ENCODE peak calls at places on chromosomes 3 and 15, in five cellular contexts. V is activated CD4-positive, alpha-beta memory T cell treated with anti-CD3 and anti-CD28 coated beads, Interleukin-2, amount 10 ng/mL, durations not matched to agents 7 days and 5 days; K is stimulated activated CD4-positive, alpha-beta T cell treated with anti-CD3 and anti-CD28 coated beads, Interleukin-1b, Interleukin-23, amount 100 ng/mL, for 4 hours; T is stimulated activated CD8-positive, alpha-beta memory T cell treated with anti-CD3 and anti-CD28 coated beads, Interleukin-4, amount 100 ng/mL, for 1 hour; H is NCI-H2171. Z is an unnamed sample.

GRCh38 chr3:50661321-50661837 is 13.3 kb upstream of the DOCK3 start:
- DNase-seq in V (peak), K (no peak), T (no peak), H (no peak), Z (no peak)

GRCh38 chr15:100707229-100707628 is 104.8 kb downstream of the ASB7 start:
- DNase-seq in V (no peak), K (no peak), T (no peak), H (no peak), Z (no peak)

GRCh38 chr3:87696276-87697013 is 362.4 kb downstream of the CGGBP1 start:
- DNase-seq in V (no peak), K (no peak), T (no peak), H (no peak), Z (no peak)

GRCh38 chr15:95032181-95032580 is 800.8 kb downstream of the MCTP2 start:
- DNase-seq in V (no peak), K (no peak), T (no peak), H (no peak), Z (no peak)

GRCh38 chr3:36166477-36166876 is 213.8 kb upstream of the STAC start:
- DNase-seq in V (no peak), K (no peak), T (no peak), H (no peak), Z (no peak)

GRCh38 chr3:31936661-31937060 is 44.4 kb downstream of the OSBPL10 start:
- DNase-seq in V (no peak), K (no peak), T (no peak), H (no peak), Z (no peak)

GRCh38 chr15:101520395-101520794 is 30.9 kb upstream of the PCSK6 start:
- DNase-seq in V (no peak), K (no peak), T (no peak), H (no peak), Z (no peak)

GRCh38 chr3:134771962-134772361 is 23.1 kb upstream of the EPHB1 start:
- DNase-seq in V (no peak), K (no peak), T (no peak), H (no peak), Z (no peak)

GRCh38 chr15:75063338-75063737 is 39.9 kb downstream of the PPCDC start:
- DNase-seq in V (no peak), K (no peak), T (no peak), H (no peak), Z (no peak)

GRCh38 chr3:102682761-102683160 is 247.9 kb downstream of the ZPLD1 start:
- DNase-seq in V (no peak), K (no peak), T (no peak), H (no peak), Z (no peak)

GRCh38 chr3:196942915-196943277 is 568 bp upstream of the NCBP2 start:
- DNase-seq in V (no peak), K (no peak), T (no peak), H (peak), Z (no peak)

GRCh38 chr3:158709666-158710083 is 22.6 kb downstream of the RARRES1 start:
- DNase-seq in V (no peak), K (no peak), T (no peak), H (no peak), Z (no peak)

GRCh38 chr15:78056714-78057269 is 20.7 kb downstream of the TBC1D2B start:
- DNase-seq in V (no peak), K (no peak), T (no peak), H (no peak), Z (no peak)

GRCh38 chr3:32630266-32630665 is 54.7 kb upstream of the CNOT10 start:
- DNase-seq in V (no peak), K (no peak), T (no peak), H (no peak), Z (no peak)

GRCh38 chr15:64911317-64912186 is at the start of gene ANKDD1A:
- DNase-seq in V (peak), K (peak), T (no peak), H (peak), Z (peak)

GRCh38 chr3:99250272-99250671 is 348.8 kb upstream of the DCBLD2 start:
- DNase-seq in V (no peak), K (no peak), T (no peak), H (no peak), Z (no peak)

GRCh38 chr3:71934520-71934919 is 149.6 kb upstream of the PROK2 start:
- DNase-seq in V (no peak), K (no peak), T (no peak), H (no peak), Z (no peak)

GRCh38 chr15:99146661-99147060 is 41.8 kb downstream of the SYNM start:
- DNase-seq in V (no peak), K (no peak), T (no peak), H (no peak), Z (no peak)

GRCh38 chr15:71219646-71220045 is 104.4 kb downstream of the THSD4 start:
- DNase-seq in V (no peak), K (no peak), T (no peak), H (no peak), Z (no peak)

GRCh38 chr3:150110097-150110496 is 139.4 kb upstream of the PFN2 start:
- DNase-seq in V (no peak), K (no peak), T (no peak), H (no peak), Z (no peak)